ENCODE peak calls at places on chromosomes 1 and 21, in six cellular contexts. A is upper lobe of right lung, O is foreskin fibroblast, M is heart right ventricle, K is lower lobe of right lung, X is stomach. T is an unnamed sample.

GRCh38 chr1:50358962-50359361 is 64.3 kb downstream of the DMRTA2 start:
- DNase-seq in A (no peak), O (no peak), M (no peak), K (no peak), X (no peak), T (no peak)

GRCh38 chr1:16243408-16243690 is 6.4 kb upstream of the CPLANE2 start:
- DNase-seq in A (no peak), O (no peak), M (no peak), K (no peak), X (no peak), T (no peak)

GRCh38 chr1:241828576-241828975 is 19.4 kb upstream of the EXO1 start:
- DNase-seq in A (no peak), O (peak; percentile 71), M (no peak), K (no peak), X (no peak), T (no peak)

GRCh38 chr1:232873412-232873811 is 68.2 kb downstream of the MAP10 start:
- DNase-seq in A (no peak), O (no peak), M (no peak), K (no peak), X (no peak), T (no peak)

GRCh38 chr1:104932949-104933679 is 1183.4 kb downstream of the AMY1C start:
- DNase-seq in A (no peak), O (no peak), M (no peak), K (no peak), X (no peak), T (no peak)

GRCh38 chr1:198359024-198359653 is 181.3 kb downstream of the ATP6V1G3 start:
- DNase-seq in A (no peak), O (peak; percentile 24), M (no peak), K (no peak), X (no peak), T (no peak)

GRCh38 chr1:44778705-44779576 is 3.6 kb downstream of the RPS8 start:
- DNase-seq in A (no peak), O (no peak), M (no peak), K (no peak), X (no peak), T (no peak)

GRCh38 chr1:210736681-210737080 is 397.3 kb downstream of the KCNH1 start:
- DNase-seq in A (no peak), O (no peak), M (no peak), K (no peak), X (no peak), T (no peak)

GRCh38 chr1:184802739-184803492 is 48.3 kb upstream of the EDEM3 start:
- DNase-seq in A (no peak), O (peak; percentile 80), M (no peak), K (no peak), X (no peak), T (no peak)

GRCh38 chr1:168372857-168373520 is 92.3 kb downstream of the TBX19 start:
- DNase-seq in A (no peak), O (no peak), M (no peak), K (no peak), X (no peak), T (no peak)

GRCh38 chr1:111221633-111222286 is 5.8 kb upstream of the CHI3L2 start:
- DNase-seq in A (no peak), O (peak; percentile 24), M (no peak), K (no peak), X (no peak), T (no peak)

GRCh38 chr1:11537380-11537764 is 58.4 kb downstream of the DISP3 start:
- DNase-seq in A (no peak), O (no peak), M (no peak), K (no peak), X (no peak), T (no peak)

GRCh38 chr1:197781998-197782718 is 6.9 kb upstream of the DENND1B start:
- DNase-seq in A (no peak), O (peak; percentile 71), M (no peak), K (no peak), X (no peak), T (peak; percentile 27)

GRCh38 chr1:40751802-40752201 is 31.8 kb upstream of the KCNQ4 start:
- DNase-seq in A (no peak), O (no peak), M (no peak), K (no peak), X (no peak), T (no peak)

GRCh38 chr1:174090476-174090875 is 68.3 kb upstream of the RC3H1 start:
- DNase-seq in A (no peak), O (no peak), M (no peak), K (no peak), X (no peak), T (no peak)

GRCh38 chr21:34886554-34887385 is 162.3 kb downstream of the RUNX1 start:
- DNase-seq in A (peak; percentile 77), O (peak; percentile 52), M (peak; percentile 26), K (peak; percentile 69), X (no peak), T (no peak)

GRCh38 chr1:36881541-36881940 is 152.8 kb downstream of the GRIK3 start:
- DNase-seq in A (no peak), O (no peak), M (no peak), K (no peak), X (peak; percentile 4), T (no peak)

GRCh38 chr1:36650200-36651065 is 167.7 kb upstream of the CSF3R start:
- DNase-seq in A (no peak), O (peak; percentile 69), M (peak; percentile 47), K (peak; percentile 63), X (peak; percentile 75), T (no peak)

GRCh38 chr1:66533804-66534745 is at the start of gene SGIP1:
- DNase-seq in A (peak; percentile 61), O (peak; percentile 89), M (peak; percentile 80), K (peak; percentile 48), X (peak; percentile 46), T (no peak)

GRCh38 chr1:115771094-115771846 is 2.8 kb upstream of the CASQ2 start:
- DNase-seq in A (no peak), O (no peak), M (no peak), K (no peak), X (peak; percentile 28), T (no peak)

GRCh38 chr1:214107322-214108096 is 119.7 kb downstream of the PROX1 start:
- DNase-seq in A (no peak), O (no peak), M (peak; percentile 68), K (no peak), X (peak; percentile 37), T (no peak)

GRCh38 chr1:21626921-21627339 is 42.2 kb downstream of the RAP1GAP start:
- DNase-seq in A (no peak), O (no peak), M (no peak), K (no peak), X (peak; percentile 58), T (no peak)

GRCh38 chr1:61046434-61046833 is 35.9 kb upstream of the NFIA start:
- DNase-seq in A (no peak), O (no peak), M (no peak), K (no peak), X (no peak), T (no peak)

GRCh38 chr1:51519857-51520699 is 1.0 kb upstream of the EPS15 start:
- DNase-seq in A (no peak), O (peak; percentile 54), M (no peak), K (no peak), X (no peak), T (peak; percentile 74)

GRCh38 chr1:75305051-75305450 is 170.9 kb downstream of the LHX8 start:
- DNase-seq in A (no peak), O (no peak), M (no peak), K (no peak), X (no peak), T (no peak)

GRCh38 chr1:197595244-197595904 is 179.9 kb downstream of the DENND1B start:
- DNase-seq in A (no peak), O (no peak), M (no peak), K (no peak), X (no peak), T (no peak)

GRCh38 chr1:153288634-153289275 is 24.0 kb downstream of the PGLYRP3 start:
- DNase-seq in A (no peak), O (no peak), M (no peak), K (no peak), X (no peak), T (no peak)

GRCh38 chr21:46110499-46111192 is 12.7 kb downstream of the COL6A2 start:
- DNase-seq in A (peak; percentile 79), O (peak; percentile 69), M (peak; percentile 78), K (peak; percentile 59), X (peak; percentile 21), T (no peak)
- H3K4me3 ChIP-seq in A (no peak overlapping the region), O (no peak overlapping the region), M (no peak overlapping the region), K (no peak overlapping the region), X (no peak overlapping the region), T (no peak overlapping the region)

GRCh38 chr1:80164150-80164549 is 1157.6 kb upstream of the ADGRL4 start:
- DNase-seq in A (no peak), O (no peak), M (no peak), K (no peak), X (no peak), T (no peak)
- TF ChIP-seq CTCF in A (no peak), O (no peak), M (no peak), K (no peak), X (no peak), T (no peak)

GRCh38 chr21:45482899-45483821 is 59.1 kb downstream of the SLC19A1 start:
- DNase-seq in A (no peak), O (no peak), M (no peak), K (peak; percentile 65), X (no peak), T (no peak)
- H3K4me3 ChIP-seq in A (peak overlapping the region; percentile 21), O (no peak overlapping the region), M (peak overlapping the region; percentile 44), K (peak overlapping the region; percentile 27), X (peak overlapping the region; percentile 3), T (no peak overlapping the region)

GRCh38 chr1:27444632-27445031 is 45.3 kb downstream of the WASF2 start:
- DNase-seq in A (no peak), O (no peak), M (no peak), K (no peak), X (no peak), T (no peak)

GRCh38 chr1:27447399-27447798 is 42.6 kb downstream of the WASF2 start:
- DNase-seq in A (no peak), O (no peak), M (no peak), K (no peak), X (no peak), T (no peak)

GRCh38 chr1:27446491-27447020 is 43.4 kb downstream of the WASF2 start:
- DNase-seq in A (no peak), O (no peak), M (no peak), K (no peak), X (no peak), T (no peak)

GRCh38 chr1:27447883-27448282 is 42.1 kb downstream of the WASF2 start:
- DNase-seq in A (no peak), O (no peak), M (no peak), K (no peak), X (no peak), T (no peak)

DNA sequence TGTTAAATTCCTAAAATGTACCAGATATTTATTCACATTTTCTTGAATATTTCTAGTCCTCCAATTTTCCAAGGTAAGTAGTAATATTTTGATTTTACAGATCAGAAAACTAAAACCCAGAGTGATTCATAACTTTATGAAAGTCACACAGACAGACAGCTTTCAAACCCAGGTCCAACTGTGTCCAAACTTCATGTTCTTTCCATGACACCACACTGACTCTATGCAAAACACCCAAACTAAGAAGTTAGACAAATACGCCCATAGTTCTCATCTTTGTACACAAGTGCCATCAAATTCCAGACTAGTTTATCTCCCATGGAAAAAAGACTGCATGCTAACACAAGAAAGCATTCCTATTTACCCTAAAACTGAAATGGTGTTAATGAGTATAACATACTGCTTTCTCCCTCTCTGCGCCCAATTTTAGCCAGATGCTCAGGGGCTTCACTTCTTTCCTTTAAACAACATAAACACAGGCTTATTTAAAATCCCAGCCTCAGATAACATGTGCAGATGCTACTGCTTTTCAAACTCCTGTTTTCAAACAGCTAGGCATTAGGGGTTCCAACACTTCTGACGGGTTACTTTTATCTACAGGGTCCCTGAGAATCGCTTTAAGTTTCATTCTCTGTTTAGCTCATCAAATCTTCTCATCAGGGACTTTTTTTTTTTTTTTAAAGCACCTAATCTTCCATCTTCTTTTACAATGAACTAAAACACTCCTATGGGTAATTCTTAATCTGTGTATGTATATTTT is 44.6 kb downstream of the WASF2 start:
- DNase-seq in A (no peak), O (no peak), M (no peak), K (no peak), X (no peak), T (no peak)
- TF ChIP-seq CTCF in A (no peak), O (no peak), M (no peak), K (no peak), X (no peak), T (no peak)